ENCODE peak calls at places on chromosomes 6 and 20, in nine cellular contexts. I is AG09309, L is OCI-LY7, T is heart right ventricle, A is GM12865, U is AG04450, Z is AG10803, V is body of pancreas, Y is uterus. P is an unnamed sample.

GRCh38 chr20:22582386-22582959 is 1.9 kb downstream of the FOXA2 start:
- DNase-seq in A (no peak), T (no peak), V (peak), I (no peak), U (no peak), Z (no peak), L (no peak), Y (no peak), P (no peak)

GRCh38 chr20:1207293-1207884 is 4.1 kb downstream of the C20orf202 start:
- DNase-seq in A (no peak), T (no peak), L (no peak), Y (no peak), Z (no peak), I (no peak), U (no peak), V (no peak), P (no peak)

GRCh38 chr6:88490865-88491264 is 324.7 kb upstream of the CNR1 start:
- DNase-seq in Y (no peak), U (no peak), A (no peak), V (no peak), T (no peak), Z (peak), L (no peak), I (no peak), P (no peak)

GRCh38 chr6:147222160-147222838 is 18.1 kb downstream of the STXBP5 start:
- DNase-seq in U (no peak), T (no peak), I (no peak), L (no peak), Z (peak), Y (no peak), V (no peak), A (peak), P (no peak)

GRCh38 chr6:142008776-142009175 is 123.9 kb upstream of the GJE1 start:
- DNase-seq in I (no peak), U (no peak), Z (no peak), L (no peak), A (no peak), T (no peak), V (no peak), Y (no peak), P (no peak)

GRCh38 chr6:124679392-124679791 is 282.8 kb upstream of the RNF217 start:
- DNase-seq in Y (no peak), V (no peak), I (no peak), A (no peak), Z (peak), T (no peak), L (no peak), U (no peak), P (no peak)

GRCh38 chr20:64224344-64225165 is 31.0 kb upstream of the PCMTD2 start:
- DNase-seq in Z (peak), I (peak), L (no peak), V (no peak), Y (no peak), U (peak), A (no peak), T (no peak), P (no peak)

GRCh38 chr20:1266167-1266973 is at the start of gene SNPH:
- DNase-seq in V (peak), T (peak), L (peak), I (no peak), Z (peak), Y (peak), A (peak), U (peak), P (peak)

GRCh38 chr20:43138061-43138860 is 51.4 kb downstream of the PTPRT start:
- DNase-seq in I (no peak), L (no peak), T (no peak), V (peak), U (no peak), Z (no peak), A (no peak), Y (no peak), P (no peak)

GRCh38 chr6:130050230-130050629 is 31.8 kb downstream of the L3MBTL3 start:
- DNase-seq in Y (no peak), U (no peak), T (no peak), Z (peak), A (peak), V (no peak), I (peak), L (no peak), P (no peak)

GRCh38 chr6:37314803-37315515 is 38.8 kb upstream of the RNF8 start:
- DNase-seq in L (peak), U (no peak), Z (peak), V (peak), A (peak), T (no peak), I (no peak), Y (no peak), P (peak)

GRCh38 chr20:49698477-49698876 is 15.2 kb downstream of the B4GALT5 start:
- DNase-seq in Z (no peak), V (no peak), A (no peak), U (no peak), I (no peak), Y (no peak), L (no peak), T (no peak), P (peak)

GRCh38 chr6:54135665-54136370 is 24.6 kb downstream of the MLIP start:
- DNase-seq in L (no peak), T (no peak), A (no peak), V (no peak), Y (no peak), I (peak), Z (peak), U (peak), P (no peak)

GRCh38 chr6:13624871-13625288 is 9.7 kb downstream of the NOL7 start:
- DNase-seq in I (no peak), V (no peak), T (no peak), U (no peak), A (peak), L (peak), Y (no peak), Z (peak), P (peak)

GRCh38 chr6:116799945-116800344 is 28.9 kb downstream of the GPRC6A start:
- DNase-seq in V (no peak), Y (no peak), Z (no peak), U (no peak), A (no peak), L (no peak), T (no peak), I (no peak), P (no peak)

GRCh38 chr6:66662196-66662595 is 955.2 kb upstream of the EYS start:
- DNase-seq in Z (no peak), A (no peak), I (no peak), U (no peak), V (no peak), T (no peak), L (no peak), Y (no peak), P (no peak)

GRCh38 chr6:13703496-13703895 is 8.1 kb downstream of the RANBP9 start:
- DNase-seq in A (no peak), Z (no peak), I (no peak), T (no peak), Y (no peak), V (no peak), U (no peak), L (no peak), P (no peak)

GRCh38 chr20:41180599-41181333 is 43.4 kb downstream of the PLCG1 start:
- DNase-seq in A (no peak), Z (no peak), V (no peak), T (no peak), I (no peak), U (no peak), L (no peak), Y (no peak), P (no peak)

GRCh38 chr6:137342607-137343186 is 123.5 kb upstream of the IFNGR1 start:
- DNase-seq in T (peak), Z (no peak), A (no peak), I (no peak), L (no peak), V (no peak), U (no peak), Y (no peak), P (peak)

GRCh38 chr6:158040051-158040803 is 58.6 kb downstream of the SYNJ2 start:
- DNase-seq in V (no peak), Z (peak), U (peak), I (peak), L (no peak), T (no peak), Y (peak), A (peak), P (peak)

GRCh38 chr6:79913369-79913768 is 34.0 kb downstream of the ELOVL4 start:
- DNase-seq in I (no peak), L (no peak), A (no peak), V (no peak), Y (no peak), T (no peak), Z (no peak), U (no peak), P (no peak)

GRCh38 chr20:50406610-50407136 is 103.5 kb upstream of the PTPN1 start:
- DNase-seq in V (no peak), Y (no peak), Z (no peak), L (no peak), A (no peak), T (no peak), U (no peak), I (no peak), P (no peak)

GRCh38 chr6:16804515-16805161 is 43.4 kb upstream of the ATXN1 start:
- DNase-seq in U (no peak), I (no peak), V (no peak), Z (no peak), A (no peak), T (no peak), Y (no peak), L (no peak), P (no peak)

GRCh38 chr6:16804007-16804303 is 42.7 kb upstream of the ATXN1 start:
- DNase-seq in Z (no peak), I (no peak), T (no peak), Y (no peak), V (no peak), L (no peak), A (no peak), U (no peak), P (no peak)

GRCh38 chr6:16802071-16802470 is 40.8 kb upstream of the ATXN1 start:
- DNase-seq in I (peak), T (no peak), A (no peak), V (no peak), Y (no peak), Z (peak), L (no peak), U (no peak), P (no peak)

GRCh38 chr6:16805190-16805860 is 44.1 kb upstream of the ATXN1 start:
- DNase-seq in L (no peak), I (no peak), V (peak), A (no peak), Y (no peak), T (no peak), U (no peak), Z (no peak), P (no peak)

GRCh38 chr6:16803294-16804006 is 42.2 kb upstream of the ATXN1 start:
- DNase-seq in A (no peak), Y (peak), I (no peak), U (peak), Z (no peak), T (peak), L (no peak), V (peak), P (peak)
- H3K4me3 ChIP-seq in A (no peak), Y (peak), I (no peak), U (peak), Z (no peak), T (no peak), L (no peak), V (no peak), P (peak)

GRCh38 chr20:60172306-60172984 is 214.2 kb downstream of the CDH26 start:
- DNase-seq in I (peak), Z (peak), V (no peak), U (no peak), L (no peak), Y (no peak), A (no peak), T (no peak), P (no peak)

GRCh38 chr20:60170116-60170515 is 211.9 kb downstream of the CDH26 start:
- DNase-seq in T (no peak), Z (no peak), I (no peak), V (no peak), Y (no peak), L (no peak), A (no peak), U (no peak), P (no peak)

GRCh38 chr20:60168963-60169362 is 210.7 kb downstream of the CDH26 start:
- DNase-seq in Y (no peak), V (no peak), T (no peak), Z (no peak), L (no peak), I (no peak), U (no peak), A (no peak), P (no peak)

GRCh38 chr20:60167840-60168239 is 209.6 kb downstream of the CDH26 start:
- DNase-seq in T (no peak), L (no peak), V (no peak), Y (no peak), Z (no peak), I (no peak), A (no peak), U (no peak), P (no peak)
- TF ChIP-seq CTCF in T (no peak), L (no peak), V (no peak), Y (no peak), Z (no peak), I (no peak), A (no peak), U (no peak), P (no peak)

DNA sequence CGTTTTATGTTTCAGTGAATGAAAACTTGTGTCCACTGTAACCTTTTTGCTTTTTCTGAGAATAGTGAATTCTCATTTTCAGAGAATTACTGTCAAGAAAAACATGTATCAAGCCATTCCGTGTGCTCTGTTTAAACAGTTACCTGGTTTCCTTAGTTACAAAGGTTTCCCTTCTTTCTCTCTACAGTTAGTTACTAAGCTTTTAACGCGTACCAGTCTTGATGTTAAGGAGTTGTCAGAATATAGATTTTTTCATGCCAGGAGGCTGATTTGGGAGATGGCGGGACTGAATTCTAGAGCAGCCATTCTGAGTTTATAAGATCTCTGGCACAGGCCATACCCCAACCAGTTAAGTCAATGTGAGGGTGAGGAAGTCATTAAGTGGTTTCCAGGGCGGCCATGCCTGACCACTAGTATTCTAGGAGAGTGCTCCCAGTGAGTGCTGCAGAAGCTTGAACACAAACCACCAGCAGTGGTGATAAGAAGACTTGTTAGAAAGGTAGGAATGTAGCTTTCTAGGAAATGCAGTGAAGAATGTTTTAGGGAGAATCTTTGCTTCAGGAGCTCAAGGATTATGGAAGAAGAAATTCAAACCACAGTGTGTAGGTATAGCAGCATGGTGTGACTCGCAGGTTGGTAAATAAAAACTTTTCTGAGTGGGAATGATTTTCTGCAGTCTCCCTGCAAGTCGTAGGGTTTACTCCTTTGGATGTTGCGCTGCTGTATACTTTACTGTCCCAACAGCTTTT is 112.9 kb downstream of the JARID2 start:
- DNase-seq in Z (no peak), A (peak), T (no peak), I (no peak), U (no peak), V (no peak), Y (no peak), L (peak), P (no peak)
- H3K4me3 ChIP-seq in Z (no peak), A (peak), T (no peak), I (no peak), U (no peak), V (no peak), Y (no peak), L (no peak), P (no peak)

GRCh38 chr20:33576432-33576883 is 85.7 kb upstream of the C20orf144 start:
- DNase-seq in V (no peak), T (no peak), L (peak), Y (no peak), U (no peak), I (no peak), Z (no peak), A (no peak), P (peak)
- TF ChIP-seq CTCF in V (no peak), T (no peak), L (peak), Y (no peak), U (peak), I (no peak), Z (no peak), A (no peak), P (peak)

GRCh38 chr6:26594128-26594493 is 2.6 kb upstream of the ABT1 start:
- DNase-seq in V (no peak), T (no peak), U (no peak), Y (no peak), I (no peak), A (no peak), Z (no peak), L (no peak), P (no peak)
- H3K4me3 ChIP-seq in V (no peak), T (no peak), U (no peak), Y (no peak), I (no peak), A (no peak), Z (no peak), L (no peak), P (no peak)

DNA sequence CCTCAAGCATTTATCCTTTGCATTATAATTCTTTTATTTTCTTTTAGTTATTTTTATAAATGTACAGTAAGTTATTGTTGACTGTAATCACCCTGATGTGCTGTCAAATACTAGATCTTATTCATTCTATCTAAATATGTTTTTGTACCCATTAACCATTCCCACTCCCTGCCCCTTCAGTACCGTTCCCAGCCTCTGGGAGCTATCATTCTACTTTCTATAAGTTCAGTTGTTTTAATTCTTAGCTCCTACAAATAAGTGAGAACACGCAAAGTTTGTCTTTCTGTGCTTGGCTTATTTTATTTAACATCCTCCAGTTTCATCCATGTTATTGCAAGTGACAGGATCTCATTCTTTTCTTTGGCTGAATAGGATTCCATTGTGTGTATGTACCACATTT is 12.5 kb upstream of the ERVFRD-1 start:
- DNase-seq in I (no peak), V (no peak), U (no peak), T (no peak), A (no peak), L (no peak), Y (no peak), Z (no peak), P (no peak)
- TF ChIP-seq CTCF in I (no peak), V (no peak), U (peak), T (no peak), A (no peak), L (no peak), Y (no peak), Z (no peak), P (peak)

GRCh38 chr6:42704937-42705374 is 17.4 kb downstream of the PRPH2 start:
- DNase-seq in Z (no peak), L (no peak), I (no peak), A (no peak), U (no peak), V (peak), Y (no peak), T (no peak), P (no peak)

GRCh38 chr6:42702200-42702599 is 20.2 kb downstream of the PRPH2 start:
- DNase-seq in U (no peak), Y (no peak), Z (peak), A (peak), L (no peak), V (no peak), T (no peak), I (no peak), P (no peak)

GRCh38 chr6:42708096-42708495 is 14.3 kb downstream of the PRPH2 start:
- DNase-seq in U (no peak), I (no peak), L (no peak), V (no peak), Z (no peak), T (no peak), Y (no peak), A (no peak), P (no peak)

GRCh38 chr6:42707595-42707994 is 14.8 kb downstream of the PRPH2 start:
- DNase-seq in I (no peak), Y (no peak), Z (no peak), T (no peak), L (no peak), A (no peak), V (no peak), U (no peak), P (no peak)

DNA sequence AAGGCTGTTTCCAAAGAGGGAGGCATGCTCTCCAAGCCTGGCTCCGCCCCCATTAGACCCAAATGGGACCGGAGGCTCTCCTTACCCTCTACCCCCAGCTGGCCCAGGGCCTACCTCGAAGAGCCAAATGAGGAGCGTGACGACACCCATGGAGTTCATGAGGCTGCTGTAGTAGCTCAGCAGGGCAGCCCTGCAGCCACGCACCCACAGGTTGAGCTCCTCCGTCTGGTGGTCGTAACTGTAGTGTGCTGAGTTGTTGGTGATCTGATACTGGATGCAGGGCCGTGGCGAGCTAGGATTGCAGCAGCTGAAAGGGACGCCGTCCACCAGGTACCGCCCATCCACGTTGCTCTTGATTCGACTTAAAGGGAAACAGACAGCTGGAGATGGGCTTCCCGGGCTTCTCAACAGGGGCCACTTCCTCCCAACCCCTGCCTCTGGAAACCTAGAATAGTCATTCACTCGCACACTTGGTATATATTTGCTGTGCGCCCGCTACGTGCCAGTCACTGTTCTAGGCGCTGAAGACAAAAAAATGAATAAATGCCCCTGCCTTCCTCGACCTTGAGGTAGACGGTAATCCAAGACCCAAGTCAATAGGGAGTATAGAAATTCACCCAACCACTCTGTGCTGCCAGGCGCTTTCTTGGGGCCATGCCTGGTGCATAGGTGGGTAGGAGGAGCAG is 18.0 kb downstream of the PRPH2 start:
- DNase-seq in I (no peak), V (peak), Y (peak), U (no peak), L (no peak), Z (no peak), A (no peak), T (peak), P (no peak)
- H3K4me3 ChIP-seq in I (peak), V (no peak), Y (peak), U (no peak), L (no peak), Z (peak), A (no peak), T (no peak), P (no peak)

DNA sequence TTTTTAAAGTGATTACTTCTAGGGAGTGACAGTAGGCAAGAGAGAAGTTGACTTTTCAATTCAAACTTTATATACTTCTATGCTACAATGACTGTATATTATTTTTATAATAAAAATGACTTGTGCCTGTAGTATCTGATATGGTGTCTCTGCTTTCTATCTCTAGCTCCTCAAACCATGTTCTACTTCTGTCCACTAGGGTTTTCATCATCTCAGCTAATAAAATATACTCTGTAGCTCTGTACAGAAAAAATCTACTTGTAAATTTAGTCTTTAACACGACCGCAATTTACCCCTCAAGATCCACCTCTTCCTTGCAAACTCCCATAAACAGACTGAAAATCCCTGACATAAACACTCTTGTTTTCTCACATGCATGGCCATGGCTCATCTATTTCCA is 42.3 kb downstream of the HBS1L start:
- DNase-seq in Z (no peak), A (no peak), V (no peak), I (no peak), L (no peak), Y (no peak), T (no peak), U (no peak), P (no peak)
- TF ChIP-seq CTCF in Z (no peak), A (no peak), V (no peak), I (no peak), L (peak), Y (no peak), T (no peak), U (no peak), P (peak)

P was measured in BE2C.